ENCODE peak calls at places on chromosome 15, in seven cellular contexts. F, K, N, I, S, Q and D are unnamed samples.

GRCh38 chr15:76339302-76340197 is 3.0 kb downstream of the ISL2 start:
- DNase-seq in F (no peak), K (no peak), N (no peak), I (peak; percentile 36), S (no peak), Q (no peak), D (peak; percentile 15)

GRCh38 chr15:39199076-39199475 is 381.8 kb upstream of the THBS1 start:
- DNase-seq in F (no peak), K (no peak), N (peak; percentile 31), I (no peak), S (no peak), Q (no peak), D (peak; percentile 40)

GRCh38 chr15:79535536-79535935 is 103.4 kb downstream of the MINAR1 start:
- DNase-seq in F (no peak), K (no peak), N (no peak), I (no peak), S (no peak), Q (no peak), D (no peak)

GRCh38 chr15:36901012-36901411 is 199.3 kb downstream of the MEIS2 start:
- DNase-seq in F (no peak), K (no peak), N (no peak), I (no peak), S (no peak), Q (no peak), D (no peak)

GRCh38 chr15:31276596-31277298 is 49.9 kb upstream of the KLF13 start:
- DNase-seq in F (no peak), K (peak; percentile 13), N (peak; percentile 3), I (peak; percentile 15), S (no peak), Q (peak; percentile 21), D (no peak)

GRCh38 chr15:25989327-25989726 is 126.2 kb upstream of the ATP10A start:
- DNase-seq in F (no peak), K (no peak), N (no peak), I (no peak), S (no peak), Q (no peak), D (no peak)

GRCh38 chr15:44275431-44275830 is 13.1 kb upstream of the GOLM2 start:
- DNase-seq in F (no peak), K (no peak), N (no peak), I (no peak), S (no peak), Q (no peak), D (no peak)

GRCh38 chr15:96524676-96525417 is 194.3 kb downstream of the NR2F2 start:
- DNase-seq in F (no peak), K (no peak), N (no peak), I (no peak), S (no peak), Q (no peak), D (no peak)

GRCh38 chr15:37099321-37100108 is 834 bp downstream of the MEIS2 start:
- DNase-seq in F (no peak), K (peak; percentile 77), N (peak; percentile 34), I (no peak), S (peak; percentile 54), Q (no peak), D (peak; percentile 52)

GRCh38 chr15:73988075-73988969 is 3.8 kb downstream of the STOML1 start:
- DNase-seq in F (no peak), K (peak; percentile 27), N (no peak), I (no peak), S (peak; percentile 88), Q (no peak), D (peak; percentile 67)

GRCh38 chr15:82051664-82052063 is 5.8 kb upstream of the MEX3B start:
- DNase-seq in F (no peak), K (no peak), N (peak; percentile 43), I (no peak), S (no peak), Q (no peak), D (peak; percentile 80)

GRCh38 chr15:57554821-57555185 is 36.9 kb upstream of the MYZAP start:
- DNase-seq in F (no peak), K (no peak), N (no peak), I (peak; percentile 50), S (no peak), Q (no peak), D (no peak)

GRCh38 chr15:45111390-45112142 is 2.4 kb downstream of the DUOX2 start:
- DNase-seq in F (no peak), K (no peak), N (no peak), I (no peak), S (no peak), Q (no peak), D (no peak)

GRCh38 chr15:74907277-74907870 is 723 bp upstream of the FAM219B start:
- DNase-seq in F (no peak), K (no peak), N (no peak), I (no peak), S (peak; percentile 29), Q (no peak), D (no peak)

GRCh38 chr15:69014454-69014853 is at the start of gene NOX5:
- DNase-seq in F (no peak), K (no peak), N (no peak), I (no peak), S (peak; percentile 52), Q (no peak), D (no peak)

GRCh38 chr15:68352401-68353062 is 75.0 kb downstream of the FEM1B start:
- DNase-seq in F (peak; percentile 82), K (peak; percentile 80), N (no peak), I (no peak), S (peak; percentile 82), Q (no peak), D (peak; percentile 94)

GRCh38 chr15:22902578-22902977 is 64.1 kb downstream of the NIPA2 start:
- DNase-seq in F (no peak), K (no peak), N (no peak), I (no peak), S (no peak), Q (no peak), D (no peak)

GRCh38 chr15:68012911-68013310 is 41.2 kb upstream of the PIAS1 start:
- DNase-seq in F (no peak), K (no peak), N (no peak), I (no peak), S (peak; percentile 14), Q (peak; percentile 75), D (no peak)

GRCh38 chr15:70787001-70787400 is 23.6 kb upstream of the UACA start:
- DNase-seq in F (no peak), K (no peak), N (no peak), I (no peak), S (no peak), Q (no peak), D (no peak)

GRCh38 chr15:62647195-62647865 is 395.2 kb upstream of the TPM1 start:
- DNase-seq in F (no peak), K (peak; percentile 84), N (no peak), I (no peak), S (peak; percentile 63), Q (peak; percentile 55), D (peak; percentile 77)

GRCh38 chr15:29952245-29952644 is 130.0 kb upstream of the TJP1 start:
- DNase-seq in F (no peak), K (no peak), N (no peak), I (no peak), S (no peak), Q (no peak), D (no peak)

DNA sequence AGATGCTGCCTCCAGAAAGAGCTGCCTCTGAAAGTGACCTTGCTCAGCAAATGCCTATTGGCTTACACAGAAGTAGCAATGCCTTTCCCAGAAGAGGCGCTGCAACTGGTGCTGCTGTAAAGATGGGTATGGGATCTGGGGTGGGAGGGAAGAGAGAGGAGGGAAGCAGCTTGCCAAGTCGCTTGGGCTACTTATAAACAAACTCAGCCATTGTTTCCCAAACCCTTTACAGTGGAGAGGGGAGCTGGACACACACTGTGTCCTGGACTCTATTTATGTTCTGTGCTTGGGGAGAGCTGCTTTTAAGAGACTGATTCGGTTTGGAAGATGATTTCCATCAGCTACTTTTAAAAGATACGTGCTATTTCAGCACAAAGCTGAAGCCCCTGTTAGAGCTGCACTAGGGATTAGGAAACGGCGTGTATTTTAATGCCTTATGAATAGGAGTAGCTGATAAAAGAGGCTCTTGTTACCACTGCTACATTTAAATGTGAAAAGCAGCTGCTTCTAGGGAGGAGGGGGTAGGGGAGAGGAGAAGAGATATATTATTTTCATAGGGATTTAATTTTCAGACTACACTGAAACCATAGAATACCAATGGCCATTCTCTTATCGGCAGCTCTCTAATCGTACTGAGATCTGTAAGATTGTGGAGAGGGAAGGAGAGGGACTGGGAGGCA is 440.6 kb downstream of the MCTP2 start:
- DNase-seq in F (peak; percentile 3), K (no peak), N (peak; percentile 12), I (peak; percentile 46), S (no peak), Q (no peak), D (no peak)
- H3K4me3 ChIP-seq in F (no peak overlapping the region), K (no peak overlapping the region), N (no peak overlapping the region), I (no peak overlapping the region), S (no peak overlapping the region), Q (peak overlapping the region; percentile 7), D (no peak overlapping the region)

DNA sequence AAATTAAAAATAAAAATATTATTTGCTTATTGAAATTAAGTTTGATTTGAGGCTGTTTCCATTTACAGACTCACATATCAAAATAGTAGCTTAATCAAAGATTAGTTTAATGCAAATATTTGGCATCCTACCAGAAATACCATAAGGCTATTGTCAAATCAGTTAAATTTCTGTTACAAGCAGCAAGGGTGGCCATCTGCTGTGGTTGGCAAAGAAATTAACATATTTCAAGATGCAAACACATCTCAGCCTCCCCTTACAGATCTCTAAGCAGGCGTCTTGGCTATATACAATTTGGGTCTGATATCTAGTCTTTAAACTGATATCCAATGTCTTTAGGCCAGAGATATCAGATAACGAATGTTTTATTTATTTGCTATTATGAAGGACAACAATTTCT is 83.2 kb upstream of the NEDD4 start:
- DNase-seq in F (no peak), K (no peak), N (no peak), I (no peak), S (no peak), Q (no peak), D (no peak)
- H3K27me3 ChIP-seq in F (peaks cover 4% of the 10 kb centered on the region), K (no peaks in the 10 kb centered on the region), N (no peaks in the 10 kb centered on the region), I (no peaks in the 10 kb centered on the region), S (no peaks in the 10 kb centered on the region), Q (no peaks in the 10 kb centered on the region), D (no peaks in the 10 kb centered on the region)

GRCh38 chr15:101437618-101438481 is 51.7 kb downstream of the PCSK6 start:
- DNase-seq in F (no peak), K (no peak), N (no peak), I (no peak), S (no peak), Q (peak; percentile 10), D (no peak)

GRCh38 chr15:101439920-101440319 is 49.6 kb downstream of the PCSK6 start:
- DNase-seq in F (no peak), K (peak; percentile 5), N (no peak), I (no peak), S (no peak), Q (peak; percentile 23), D (no peak)

GRCh38 chr15:101438482-101439284 is 50.8 kb downstream of the PCSK6 start:
- DNase-seq in F (no peak), K (no peak), N (no peak), I (peak; percentile 73), S (no peak), Q (peak; percentile 17), D (no peak)

GRCh38 chr15:101440846-101441590 is 48.5 kb downstream of the PCSK6 start:
- DNase-seq in F (no peak), K (peak; percentile 7), N (no peak), I (no peak), S (no peak), Q (peak; percentile 13), D (no peak)

GRCh38 chr15:101439285-101439919 is 50.1 kb downstream of the PCSK6 start:
- DNase-seq in F (no peak), K (no peak), N (no peak), I (no peak), S (no peak), Q (peak; percentile 26), D (no peak)
- H3K4me3 ChIP-seq in F (no peak overlapping the region), K (no peak overlapping the region), N (no peak overlapping the region), I (no peak overlapping the region), S (no peak overlapping the region), Q (peak overlapping the region; percentile 17), D (no peak overlapping the region)

GRCh38 chr15:77682564-77682963 is 49.9 kb upstream of the LINGO1 start:
- DNase-seq in F (no peak), K (no peak), N (no peak), I (no peak), S (no peak), Q (no peak), D (no peak)
- H3K27me3 ChIP-seq in F (peaks cover 14% of the 10 kb centered on the region), K (no peaks in the 10 kb centered on the region), N (no peaks in the 10 kb centered on the region), I (no peaks in the 10 kb centered on the region), S (no peaks in the 10 kb centered on the region), Q (no peaks in the 10 kb centered on the region), D (peaks cover 12% of the 10 kb centered on the region)